ENCODE peak calls at places on chromosomes 2 and 18, in seven cellular contexts. One of them, this sample, is unnamed.

GRCh38 chr2:9560628-9561027 is 5.0 kb upstream of the ADAM17 start:
- DNase-seq in heart left ventricle: no peak
- DNase-seq in mesendoderm: no peak
- DNase-seq in CD8-positive, alpha-beta T cell: no peak
- DNase-seq in lower lobe of right lung: no peak
- DNase-seq in thoracic aorta: no peak
- DNase-seq in CD4-positive, alpha-beta memory T cell: no peak
- DNase-seq in this sample: no peak

GRCh38 chr2:677056-677949 is at the start of gene TMEM18:
- DNase-seq in heart left ventricle: peak
- DNase-seq in mesendoderm: peak
- DNase-seq in CD8-positive, alpha-beta T cell: peak
- DNase-seq in lower lobe of right lung: peak
- DNase-seq in thoracic aorta: peak
- DNase-seq in CD4-positive, alpha-beta memory T cell: peak
- DNase-seq in this sample: peak

GRCh38 chr2:26605195-26605968 is 35.8 kb downstream of the CIB4 start:
- DNase-seq in heart left ventricle: no peak
- DNase-seq in mesendoderm: peak
- DNase-seq in CD8-positive, alpha-beta T cell: peak
- DNase-seq in lower lobe of right lung: no peak
- DNase-seq in thoracic aorta: no peak
- DNase-seq in CD4-positive, alpha-beta memory T cell: peak
- DNase-seq in this sample: peak

GRCh38 chr18:49447810-49448745 is 12.4 kb downstream of the DYM start:
- DNase-seq in heart left ventricle: no peak
- DNase-seq in mesendoderm: peak
- DNase-seq in CD8-positive, alpha-beta T cell: peak
- DNase-seq in lower lobe of right lung: no peak
- DNase-seq in thoracic aorta: no peak
- DNase-seq in CD4-positive, alpha-beta memory T cell: peak
- DNase-seq in this sample: no peak

GRCh38 chr2:212618636-212619035 is 80.0 kb upstream of the ERBB4 start:
- DNase-seq in heart left ventricle: no peak
- DNase-seq in mesendoderm: no peak
- DNase-seq in CD8-positive, alpha-beta T cell: no peak
- DNase-seq in lower lobe of right lung: no peak
- DNase-seq in thoracic aorta: no peak
- DNase-seq in CD4-positive, alpha-beta memory T cell: no peak
- DNase-seq in this sample: no peak

GRCh38 chr18:46386788-46387187 is 270.2 kb downstream of the LOXHD1 start:
- DNase-seq in heart left ventricle: peak
- DNase-seq in mesendoderm: no peak
- DNase-seq in CD8-positive, alpha-beta T cell: no peak
- DNase-seq in lower lobe of right lung: no peak
- DNase-seq in thoracic aorta: no peak
- DNase-seq in CD4-positive, alpha-beta memory T cell: no peak
- DNase-seq in this sample: no peak

GRCh38 chr2:156083707-156084494 is 248.6 kb downstream of the NR4A2 start:
- DNase-seq in heart left ventricle: no peak
- DNase-seq in mesendoderm: peak
- DNase-seq in CD8-positive, alpha-beta T cell: no peak
- DNase-seq in lower lobe of right lung: no peak
- DNase-seq in thoracic aorta: no peak
- DNase-seq in CD4-positive, alpha-beta memory T cell: no peak
- DNase-seq in this sample: no peak

GRCh38 chr18:12283256-12283655 is 24.8 kb upstream of the TUBB6 start:
- DNase-seq in heart left ventricle: no peak
- DNase-seq in mesendoderm: peak
- DNase-seq in CD8-positive, alpha-beta T cell: no peak
- DNase-seq in lower lobe of right lung: no peak
- DNase-seq in thoracic aorta: no peak
- DNase-seq in CD4-positive, alpha-beta memory T cell: no peak
- DNase-seq in this sample: no peak

GRCh38 chr2:86017901-86018896 is 87.5 kb downstream of the POLR1A start:
- DNase-seq in heart left ventricle: peak
- DNase-seq in mesendoderm: no peak
- DNase-seq in CD8-positive, alpha-beta T cell: no peak
- DNase-seq in lower lobe of right lung: peak
- DNase-seq in thoracic aorta: no peak
- DNase-seq in CD4-positive, alpha-beta memory T cell: no peak
- DNase-seq in this sample: no peak

GRCh38 chr2:196284033-196284844 is 112.9 kb upstream of the STK17B start:
- DNase-seq in heart left ventricle: no peak
- DNase-seq in mesendoderm: no peak
- DNase-seq in CD8-positive, alpha-beta T cell: no peak
- DNase-seq in lower lobe of right lung: no peak
- DNase-seq in thoracic aorta: no peak
- DNase-seq in CD4-positive, alpha-beta memory T cell: no peak
- DNase-seq in this sample: no peak

GRCh38 chr18:12770469-12771219 is 67.8 kb downstream of the PSMG2 start:
- DNase-seq in heart left ventricle: no peak
- DNase-seq in mesendoderm: no peak
- DNase-seq in CD8-positive, alpha-beta T cell: no peak
- DNase-seq in lower lobe of right lung: no peak
- DNase-seq in thoracic aorta: no peak
- DNase-seq in CD4-positive, alpha-beta memory T cell: no peak
- DNase-seq in this sample: no peak

GRCh38 chr2:60414731-60415130 is 138.7 kb downstream of the BCL11A start:
- DNase-seq in heart left ventricle: no peak
- DNase-seq in mesendoderm: no peak
- DNase-seq in CD8-positive, alpha-beta T cell: no peak
- DNase-seq in lower lobe of right lung: no peak
- DNase-seq in thoracic aorta: no peak
- DNase-seq in CD4-positive, alpha-beta memory T cell: no peak
- DNase-seq in this sample: no peak

GRCh38 chr2:69554981-69555380 is 88.6 kb downstream of the AAK1 start:
- DNase-seq in heart left ventricle: no peak
- DNase-seq in mesendoderm: no peak
- DNase-seq in CD8-positive, alpha-beta T cell: no peak
- DNase-seq in lower lobe of right lung: no peak
- DNase-seq in thoracic aorta: no peak
- DNase-seq in CD4-positive, alpha-beta memory T cell: no peak
- DNase-seq in this sample: no peak

GRCh38 chr2:85541262-85541661 is 2.3 kb downstream of the MAT2A start:
- DNase-seq in heart left ventricle: no peak
- DNase-seq in mesendoderm: no peak
- DNase-seq in CD8-positive, alpha-beta T cell: no peak
- DNase-seq in lower lobe of right lung: no peak
- DNase-seq in thoracic aorta: no peak
- DNase-seq in CD4-positive, alpha-beta memory T cell: no peak
- DNase-seq in this sample: no peak

GRCh38 chr18:31977270-31977872 is 34.4 kb upstream of the TRAPPC8 start:
- DNase-seq in heart left ventricle: no peak
- DNase-seq in mesendoderm: peak
- DNase-seq in CD8-positive, alpha-beta T cell: peak
- DNase-seq in lower lobe of right lung: no peak
- DNase-seq in thoracic aorta: no peak
- DNase-seq in CD4-positive, alpha-beta memory T cell: peak
- DNase-seq in this sample: peak

GRCh38 chr18:24010673-24011072 is 3.9 kb upstream of the TTC39C start:
- DNase-seq in heart left ventricle: no peak
- DNase-seq in mesendoderm: no peak
- DNase-seq in CD8-positive, alpha-beta T cell: no peak
- DNase-seq in lower lobe of right lung: no peak
- DNase-seq in thoracic aorta: no peak
- DNase-seq in CD4-positive, alpha-beta memory T cell: no peak
- DNase-seq in this sample: no peak
- H3K27ac ChIP-seq in heart left ventricle: no peak
- H3K27ac ChIP-seq in mesendoderm: no peak
- H3K27ac ChIP-seq in CD8-positive, alpha-beta T cell: peak
- H3K27ac ChIP-seq in lower lobe of right lung: no peak
- H3K27ac ChIP-seq in thoracic aorta: no peak
- H3K27ac ChIP-seq in CD4-positive, alpha-beta memory T cell: peak
- H3K27ac ChIP-seq in this sample: no peak

GRCh38 chr2:45651415-45652089 is at the start of gene PRKCE:
- DNase-seq in heart left ventricle: peak
- DNase-seq in mesendoderm: no peak
- DNase-seq in CD8-positive, alpha-beta T cell: peak
- DNase-seq in lower lobe of right lung: peak
- DNase-seq in thoracic aorta: peak
- DNase-seq in CD4-positive, alpha-beta memory T cell: peak
- DNase-seq in this sample: no peak

GRCh38 chr2:45650851-45651414 is 542 bp upstream of the PRKCE start:
- DNase-seq in heart left ventricle: peak
- DNase-seq in mesendoderm: peak
- DNase-seq in CD8-positive, alpha-beta T cell: peak
- DNase-seq in lower lobe of right lung: peak
- DNase-seq in thoracic aorta: peak
- DNase-seq in CD4-positive, alpha-beta memory T cell: peak
- DNase-seq in this sample: peak

GRCh38 chr2:45653584-45653983 is 2.1 kb downstream of the PRKCE start:
- DNase-seq in heart left ventricle: no peak
- DNase-seq in mesendoderm: no peak
- DNase-seq in CD8-positive, alpha-beta T cell: no peak
- DNase-seq in lower lobe of right lung: no peak
- DNase-seq in thoracic aorta: no peak
- DNase-seq in CD4-positive, alpha-beta memory T cell: no peak
- DNase-seq in this sample: no peak

GRCh38 chr2:45653125-45653524 is 1.6 kb downstream of the PRKCE start:
- DNase-seq in heart left ventricle: no peak
- DNase-seq in mesendoderm: no peak
- DNase-seq in CD8-positive, alpha-beta T cell: no peak
- DNase-seq in lower lobe of right lung: no peak
- DNase-seq in thoracic aorta: no peak
- DNase-seq in CD4-positive, alpha-beta memory T cell: no peak
- DNase-seq in this sample: no peak

DNA sequence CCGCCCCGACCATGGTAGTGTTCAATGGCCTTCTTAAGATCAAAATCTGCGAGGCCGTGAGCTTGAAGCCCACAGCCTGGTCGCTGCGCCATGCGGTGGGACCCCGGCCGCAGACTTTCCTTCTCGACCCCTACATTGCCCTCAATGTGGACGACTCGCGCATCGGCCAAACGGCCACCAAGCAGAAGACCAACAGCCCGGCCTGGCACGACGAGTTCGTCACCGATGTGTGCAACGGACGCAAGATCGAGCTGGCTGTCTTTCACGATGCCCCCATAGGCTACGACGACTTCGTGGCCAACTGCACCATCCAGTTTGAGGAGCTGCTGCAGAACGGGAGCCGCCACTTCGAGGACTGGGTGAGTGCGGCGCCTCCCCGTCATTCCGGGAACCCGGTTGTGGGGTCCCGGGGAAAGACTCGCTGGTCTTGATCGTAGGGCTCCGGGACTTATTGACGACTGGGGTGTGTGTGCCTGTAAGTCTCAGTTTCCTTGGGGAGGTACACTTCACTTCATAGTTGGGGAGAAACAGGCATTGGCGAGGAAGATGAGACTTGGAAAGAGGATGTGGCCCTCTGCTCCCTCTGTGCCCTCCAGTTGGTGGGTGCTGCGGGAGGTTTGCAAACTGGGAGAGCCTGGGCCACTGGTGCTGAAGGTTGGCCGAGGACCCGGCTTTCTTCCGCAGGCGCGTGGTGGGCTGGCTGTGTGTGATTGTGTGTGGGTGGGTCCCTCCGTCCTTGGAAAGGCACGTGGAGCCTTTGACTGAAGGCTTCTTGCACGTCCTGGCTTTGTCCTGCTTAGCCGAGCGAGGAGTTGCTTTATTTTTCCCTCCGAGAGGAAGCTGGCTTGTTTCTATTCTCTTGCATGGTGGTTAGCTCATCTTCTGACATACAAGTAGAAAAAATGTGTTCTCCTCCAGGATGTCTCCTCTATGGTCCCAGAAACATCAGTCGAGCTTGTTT is 895 bp downstream of the PRKCE start:
- DNase-seq in heart left ventricle: peak
- DNase-seq in mesendoderm: peak
- DNase-seq in CD8-positive, alpha-beta T cell: peak
- DNase-seq in lower lobe of right lung: peak
- DNase-seq in thoracic aorta: no peak
- DNase-seq in CD4-positive, alpha-beta memory T cell: peak
- DNase-seq in this sample: no peak
- H3K27ac ChIP-seq in heart left ventricle: peak
- H3K27ac ChIP-seq in mesendoderm: no peak
- H3K27ac ChIP-seq in CD8-positive, alpha-beta T cell: no peak
- H3K27ac ChIP-seq in lower lobe of right lung: peak
- H3K27ac ChIP-seq in thoracic aorta: no peak
- H3K27ac ChIP-seq in CD4-positive, alpha-beta memory T cell: peak
- H3K27ac ChIP-seq in this sample: peak

GRCh38 chr18:77016133-77016839 is 116.3 kb downstream of the MBP start:
- DNase-seq in heart left ventricle: no peak
- DNase-seq in mesendoderm: no peak
- DNase-seq in CD8-positive, alpha-beta T cell: no peak
- DNase-seq in lower lobe of right lung: no peak
- DNase-seq in thoracic aorta: no peak
- DNase-seq in CD4-positive, alpha-beta memory T cell: no peak
- DNase-seq in this sample: no peak

GRCh38 chr18:77012751-77013550 is 119.6 kb downstream of the MBP start:
- DNase-seq in heart left ventricle: no peak
- DNase-seq in mesendoderm: no peak
- DNase-seq in CD8-positive, alpha-beta T cell: no peak
- DNase-seq in lower lobe of right lung: no peak
- DNase-seq in thoracic aorta: no peak
- DNase-seq in CD4-positive, alpha-beta memory T cell: no peak
- DNase-seq in this sample: no peak

GRCh38 chr18:77013777-77014525 is 118.6 kb downstream of the MBP start:
- DNase-seq in heart left ventricle: peak
- DNase-seq in mesendoderm: no peak
- DNase-seq in CD8-positive, alpha-beta T cell: no peak
- DNase-seq in lower lobe of right lung: peak
- DNase-seq in thoracic aorta: no peak
- DNase-seq in CD4-positive, alpha-beta memory T cell: no peak
- DNase-seq in this sample: no peak

GRCh38 chr18:77015176-77015575 is 117.4 kb downstream of the MBP start:
- DNase-seq in heart left ventricle: no peak
- DNase-seq in mesendoderm: no peak
- DNase-seq in CD8-positive, alpha-beta T cell: no peak
- DNase-seq in lower lobe of right lung: no peak
- DNase-seq in thoracic aorta: no peak
- DNase-seq in CD4-positive, alpha-beta memory T cell: no peak
- DNase-seq in this sample: no peak

GRCh38 chr18:77014538-77014937 is 118.0 kb downstream of the MBP start:
- DNase-seq in heart left ventricle: no peak
- DNase-seq in mesendoderm: no peak
- DNase-seq in CD8-positive, alpha-beta T cell: no peak
- DNase-seq in lower lobe of right lung: no peak
- DNase-seq in thoracic aorta: no peak
- DNase-seq in CD4-positive, alpha-beta memory T cell: no peak
- DNase-seq in this sample: no peak
- H3K27ac ChIP-seq in heart left ventricle: peak
- H3K27ac ChIP-seq in mesendoderm: no peak
- H3K27ac ChIP-seq in CD8-positive, alpha-beta T cell: no peak
- H3K27ac ChIP-seq in lower lobe of right lung: peak
- H3K27ac ChIP-seq in thoracic aorta: peak
- H3K27ac ChIP-seq in CD4-positive, alpha-beta memory T cell: no peak
- H3K27ac ChIP-seq in this sample: peak

GRCh38 chr2:217987391-217987790 is 15.4 kb downstream of the TNS1 start:
- DNase-seq in heart left ventricle: peak
- DNase-seq in mesendoderm: no peak
- DNase-seq in CD8-positive, alpha-beta T cell: no peak
- DNase-seq in lower lobe of right lung: no peak
- DNase-seq in thoracic aorta: no peak
- DNase-seq in CD4-positive, alpha-beta memory T cell: no peak
- DNase-seq in this sample: no peak
- H3K27ac ChIP-seq in heart left ventricle: peak
- H3K27ac ChIP-seq in mesendoderm: no peak
- H3K27ac ChIP-seq in CD8-positive, alpha-beta T cell: no peak
- H3K27ac ChIP-seq in lower lobe of right lung: peak
- H3K27ac ChIP-seq in thoracic aorta: no peak
- H3K27ac ChIP-seq in CD4-positive, alpha-beta memory T cell: no peak
- H3K27ac ChIP-seq in this sample: no peak

GRCh38 chr2:96907405-96908041 is 37.6 kb upstream of the SEMA4C start:
- DNase-seq in heart left ventricle: peak
- DNase-seq in mesendoderm: peak
- DNase-seq in CD8-positive, alpha-beta T cell: no peak
- DNase-seq in lower lobe of right lung: peak
- DNase-seq in thoracic aorta: peak
- DNase-seq in CD4-positive, alpha-beta memory T cell: no peak
- DNase-seq in this sample: peak
- H3K27ac ChIP-seq in heart left ventricle: peak
- H3K27ac ChIP-seq in mesendoderm: peak
- H3K27ac ChIP-seq in CD8-positive, alpha-beta T cell: no peak
- H3K27ac ChIP-seq in lower lobe of right lung: peak
- H3K27ac ChIP-seq in thoracic aorta: peak
- H3K27ac ChIP-seq in CD4-positive, alpha-beta memory T cell: no peak
- H3K27ac ChIP-seq in this sample: peak

This sample was measured in substantia nigra.